ENCODE peak calls at places on chromosomes 13 and 19, in four cellular contexts. One of them, this sample, is unnamed.
A peak's percentile ranks its signal among the peaks of the same experiment; 100 is the strongest.

GRCh38 chr19:33214621-33215020 is 11.0 kb downstream of the SLC7A10 start:
- DNase-seq in MG63: no peak
- DNase-seq in brain microvascular endothelial cell: peak; percentile 24
- DNase-seq in fibroblast of lung: peak; percentile 26
- DNase-seq in this sample: peak; percentile 89

GRCh38 chr13:41098761-41099160 is 33.8 kb downstream of the KBTBD6 start:
- DNase-seq in MG63: no peak
- DNase-seq in brain microvascular endothelial cell: no peak
- DNase-seq in fibroblast of lung: no peak
- DNase-seq in this sample: no peak

GRCh38 chr13:74128171-74128767 is 5.9 kb downstream of the KLF12 start:
- DNase-seq in MG63: peak; percentile 4
- DNase-seq in brain microvascular endothelial cell: peak; percentile 71
- DNase-seq in fibroblast of lung: no peak
- DNase-seq in this sample: no peak

GRCh38 chr13:102799544-102800144 is 725 bp downstream of the BIVM start:
- DNase-seq in MG63: peak; percentile 54
- DNase-seq in brain microvascular endothelial cell: peak; percentile 14
- DNase-seq in fibroblast of lung: peak; percentile 30
- DNase-seq in this sample: peak; percentile 61

GRCh38 chr13:110163020-110163658 is 143.8 kb downstream of the COL4A1 start:
- DNase-seq in MG63: no peak
- DNase-seq in brain microvascular endothelial cell: no peak
- DNase-seq in fibroblast of lung: peak; percentile 7
- DNase-seq in this sample: no peak

GRCh38 chr13:50320297-50320862 is 305.1 kb downstream of the KCNRG start:
- DNase-seq in MG63: no peak
- DNase-seq in brain microvascular endothelial cell: peak; percentile 33
- DNase-seq in fibroblast of lung: peak; percentile 66
- DNase-seq in this sample: no peak

GRCh38 chr19:10694706-10695105 is 6.5 kb upstream of the QTRT1 start:
- DNase-seq in MG63: no peak
- DNase-seq in brain microvascular endothelial cell: no peak
- DNase-seq in fibroblast of lung: no peak
- DNase-seq in this sample: peak; percentile 52

GRCh38 chr19:49200238-49200862 is 42.8 kb downstream of the TRPM4 start:
- DNase-seq in MG63: no peak
- DNase-seq in brain microvascular endothelial cell: no peak
- DNase-seq in fibroblast of lung: no peak
- DNase-seq in this sample: peak; percentile 85

GRCh38 chr13:99677388-99677951 is 176.2 kb downstream of the TM9SF2 start:
- DNase-seq in MG63: no peak
- DNase-seq in brain microvascular endothelial cell: no peak
- DNase-seq in fibroblast of lung: peak; percentile 28
- DNase-seq in this sample: no peak

GRCh38 chr13:42047561-42048322 is 706 bp upstream of the DGKH start:
- DNase-seq in MG63: peak; percentile 72
- DNase-seq in brain microvascular endothelial cell: peak; percentile 43
- DNase-seq in fibroblast of lung: peak; percentile 73
- DNase-seq in this sample: peak; percentile 71

GRCh38 chr13:113859311-113860050 is 4.4 kb downstream of the GAS6 start:
- DNase-seq in MG63: no peak
- DNase-seq in brain microvascular endothelial cell: no peak
- DNase-seq in fibroblast of lung: no peak
- DNase-seq in this sample: no peak

GRCh38 chr13:25168800-25169199 is 3.3 kb downstream of the AMER2 start:
- DNase-seq in MG63: no peak
- DNase-seq in brain microvascular endothelial cell: no peak
- DNase-seq in fibroblast of lung: no peak
- DNase-seq in this sample: no peak

GRCh38 chr13:50911051-50911690 is 1.6 kb downstream of the RNASEH2B start:
- DNase-seq in MG63: no peak
- DNase-seq in brain microvascular endothelial cell: no peak
- DNase-seq in fibroblast of lung: peak; percentile 31
- DNase-seq in this sample: no peak

GRCh38 chr13:23871616-23872220 is 17.5 kb downstream of the MIPEP start:
- DNase-seq in MG63: no peak
- DNase-seq in brain microvascular endothelial cell: no peak
- DNase-seq in fibroblast of lung: peak; percentile 76
- DNase-seq in this sample: peak; percentile 17

GRCh38 chr13:103349664-103350063 is 283.4 kb upstream of the SLC10A2 start:
- DNase-seq in MG63: no peak
- DNase-seq in brain microvascular endothelial cell: no peak
- DNase-seq in fibroblast of lung: no peak
- DNase-seq in this sample: no peak

GRCh38 chr13:30179547-30180256 is 127.6 kb downstream of the KATNAL1 start:
- DNase-seq in MG63: no peak
- DNase-seq in brain microvascular endothelial cell: no peak
- DNase-seq in fibroblast of lung: no peak
- DNase-seq in this sample: no peak

GRCh38 chr13:46801831-46802230 is 4.9 kb upstream of the ESD start:
- DNase-seq in MG63: no peak
- DNase-seq in brain microvascular endothelial cell: no peak
- DNase-seq in fibroblast of lung: no peak
- DNase-seq in this sample: no peak

GRCh38 chr19:16073988-16074387 is 2.3 kb upstream of the TPM4 start:
- DNase-seq in MG63: no peak
- DNase-seq in brain microvascular endothelial cell: no peak
- DNase-seq in fibroblast of lung: no peak
- DNase-seq in this sample: no peak

GRCh38 chr19:43538922-43539321 is 5.9 kb downstream of the ZNF575 start:
- DNase-seq in MG63: no peak
- DNase-seq in brain microvascular endothelial cell: no peak
- DNase-seq in fibroblast of lung: no peak
- DNase-seq in this sample: no peak

DNA sequence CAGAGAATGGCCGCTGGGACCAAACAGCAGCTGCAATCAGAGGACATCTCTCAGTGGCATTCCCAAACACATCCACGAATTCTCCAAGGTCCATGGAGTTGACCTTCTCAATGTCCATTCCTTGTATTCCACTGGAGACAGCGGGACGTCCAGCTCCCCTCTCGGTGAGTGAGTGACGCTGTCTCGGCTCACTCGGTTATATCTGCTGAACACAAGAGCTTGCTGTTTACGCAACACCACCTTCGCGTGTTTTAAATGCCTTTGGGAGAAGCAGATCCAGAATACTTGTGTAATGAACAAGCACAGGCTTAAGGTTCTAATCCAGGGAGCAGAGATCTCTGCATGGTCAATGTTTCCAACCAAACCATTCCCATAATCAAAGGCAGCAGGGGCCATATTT is at the start of gene URAD:
- DNase-seq in MG63: no peak
- DNase-seq in brain microvascular endothelial cell: no peak
- DNase-seq in fibroblast of lung: no peak
- DNase-seq in this sample: no peak
- H3K27me3 ChIP-seq in MG63: no peaks in the 10 kb centered on the region
- H3K27me3 ChIP-seq in brain microvascular endothelial cell: peaks cover 9% of the 10 kb centered on the region
- H3K27me3 ChIP-seq in fibroblast of lung: no peaks in the 10 kb centered on the region
- H3K27me3 ChIP-seq in this sample: peaks cover 16% of the 10 kb centered on the region

GRCh38 chr13:49235856-49236431 is 11.8 kb upstream of the CDADC1 start:
- DNase-seq in MG63: no peak
- DNase-seq in brain microvascular endothelial cell: no peak
- DNase-seq in fibroblast of lung: no peak
- DNase-seq in this sample: no peak

GRCh38 chr13:49234741-49235140 is 13.0 kb upstream of the CDADC1 start:
- DNase-seq in MG63: no peak
- DNase-seq in brain microvascular endothelial cell: no peak
- DNase-seq in fibroblast of lung: no peak
- DNase-seq in this sample: no peak

GRCh38 chr13:49240017-49240416 is 7.7 kb upstream of the CDADC1 start:
- DNase-seq in MG63: peak; percentile 14
- DNase-seq in brain microvascular endothelial cell: peak; percentile 33
- DNase-seq in fibroblast of lung: peak; percentile 60
- DNase-seq in this sample: peak; percentile 28

GRCh38 chr13:49241296-49241695 is 6.4 kb upstream of the CDADC1 start:
- DNase-seq in MG63: no peak
- DNase-seq in brain microvascular endothelial cell: no peak
- DNase-seq in fibroblast of lung: no peak
- DNase-seq in this sample: no peak

GRCh38 chr13:49238621-49239020 is 9.1 kb upstream of the CDADC1 start:
- DNase-seq in MG63: no peak
- DNase-seq in brain microvascular endothelial cell: no peak
- DNase-seq in fibroblast of lung: no peak
- DNase-seq in this sample: no peak
- H3K27me3 ChIP-seq in MG63: no peaks in the 10 kb centered on the region
- H3K27me3 ChIP-seq in brain microvascular endothelial cell: no peaks in the 10 kb centered on the region
- H3K27me3 ChIP-seq in fibroblast of lung: no peaks in the 10 kb centered on the region
- H3K27me3 ChIP-seq in this sample: no peaks in the 10 kb centered on the region

GRCh38 chr19:1685046-1685445 is 32.6 kb upstream of the TCF3 start:
- DNase-seq in MG63: no peak
- DNase-seq in brain microvascular endothelial cell: no peak
- DNase-seq in fibroblast of lung: no peak
- DNase-seq in this sample: peak; percentile 28
- H3K27me3 ChIP-seq in MG63: peaks cover 25% of the 10 kb centered on the region
- H3K27me3 ChIP-seq in brain microvascular endothelial cell: peaks cover 11% of the 10 kb centered on the region
- H3K27me3 ChIP-seq in fibroblast of lung: peaks cover 4% of the 10 kb centered on the region
- H3K27me3 ChIP-seq in this sample: peaks cover 18% of the 10 kb centered on the region

DNA sequence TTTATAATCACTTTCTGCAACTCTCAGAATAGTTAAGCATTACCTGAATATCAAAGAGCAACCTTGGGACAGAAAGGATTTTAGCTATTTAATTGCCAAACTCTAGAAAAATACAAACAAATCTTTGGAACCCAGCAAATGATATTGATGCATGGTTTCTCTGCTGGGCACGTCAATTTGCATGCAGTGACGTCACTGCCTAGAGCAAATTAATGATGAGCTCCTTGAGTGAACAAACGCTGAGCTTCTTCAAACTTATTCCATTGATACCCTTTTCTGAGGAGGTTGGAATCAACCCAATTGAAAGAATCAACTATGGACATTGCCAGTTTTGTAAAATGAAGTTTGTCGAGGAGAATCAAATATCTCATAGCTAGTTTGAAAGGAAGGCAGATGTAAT is 259.9 kb upstream of the SOX21 start:
- DNase-seq in MG63: no peak
- DNase-seq in brain microvascular endothelial cell: no peak
- DNase-seq in fibroblast of lung: no peak
- DNase-seq in this sample: no peak
- H3K27me3 ChIP-seq in MG63: peaks cover 37% of the 10 kb centered on the region
- H3K27me3 ChIP-seq in brain microvascular endothelial cell: peaks cover 10% of the 10 kb centered on the region
- H3K27me3 ChIP-seq in fibroblast of lung: peaks cover 18% of the 10 kb centered on the region
- H3K27me3 ChIP-seq in this sample: peaks cover 14% of the 10 kb centered on the region

DNA sequence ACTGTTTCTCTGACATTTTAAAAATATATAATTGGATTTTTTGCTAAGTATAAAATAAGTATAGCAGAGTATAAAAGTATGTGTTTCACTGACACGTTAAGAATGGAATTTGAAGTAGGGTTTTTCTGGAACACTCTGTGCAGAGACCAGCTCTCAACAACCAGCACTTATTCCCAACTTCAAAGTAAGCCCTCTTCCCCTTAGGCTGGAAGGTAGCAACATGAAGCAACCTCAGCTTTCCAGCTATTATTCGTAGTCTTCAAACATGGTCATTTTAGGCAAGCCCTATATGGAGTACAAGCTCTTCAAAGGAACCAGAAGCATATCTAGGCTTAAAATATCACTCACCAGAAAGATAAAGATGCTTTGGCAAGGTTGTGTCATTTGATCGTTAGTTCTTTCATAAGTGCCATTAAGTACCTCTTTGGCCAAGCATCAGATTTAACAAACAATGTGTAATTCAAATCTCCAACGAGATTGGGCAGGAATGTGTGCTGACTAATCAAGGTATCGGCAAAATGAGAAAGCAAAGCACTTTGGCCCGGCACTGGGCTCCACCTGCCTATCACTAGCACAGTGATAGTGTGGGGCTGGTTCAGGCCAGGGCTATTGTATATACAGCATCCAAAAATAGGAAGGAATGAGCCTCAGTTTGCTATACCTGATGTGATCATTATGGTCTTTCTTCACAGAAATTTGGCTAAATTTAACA is 95.9 kb upstream of the FREM2 start:
- DNase-seq in MG63: no peak
- DNase-seq in brain microvascular endothelial cell: no peak
- DNase-seq in fibroblast of lung: no peak
- DNase-seq in this sample: no peak
- H3K27me3 ChIP-seq in MG63: no peaks in the 10 kb centered on the region
- H3K27me3 ChIP-seq in brain microvascular endothelial cell: no peaks in the 10 kb centered on the region
- H3K27me3 ChIP-seq in fibroblast of lung: peaks cover 2% of the 10 kb centered on the region
- H3K27me3 ChIP-seq in this sample: no peaks in the 10 kb centered on the region

GRCh38 chr19:18605196-18605545 is 1.4 kb downstream of the CRLF1 start:
- DNase-seq in MG63: no peak
- DNase-seq in brain microvascular endothelial cell: no peak
- DNase-seq in fibroblast of lung: no peak
- DNase-seq in this sample: peak; percentile 81
- H3K27me3 ChIP-seq in MG63: peaks cover 27% of the 10 kb centered on the region
- H3K27me3 ChIP-seq in brain microvascular endothelial cell: peaks cover 61% of the 10 kb centered on the region
- H3K27me3 ChIP-seq in fibroblast of lung: peaks cover 54% of the 10 kb centered on the region
- H3K27me3 ChIP-seq in this sample: peaks cover 74% of the 10 kb centered on the region

DNA sequence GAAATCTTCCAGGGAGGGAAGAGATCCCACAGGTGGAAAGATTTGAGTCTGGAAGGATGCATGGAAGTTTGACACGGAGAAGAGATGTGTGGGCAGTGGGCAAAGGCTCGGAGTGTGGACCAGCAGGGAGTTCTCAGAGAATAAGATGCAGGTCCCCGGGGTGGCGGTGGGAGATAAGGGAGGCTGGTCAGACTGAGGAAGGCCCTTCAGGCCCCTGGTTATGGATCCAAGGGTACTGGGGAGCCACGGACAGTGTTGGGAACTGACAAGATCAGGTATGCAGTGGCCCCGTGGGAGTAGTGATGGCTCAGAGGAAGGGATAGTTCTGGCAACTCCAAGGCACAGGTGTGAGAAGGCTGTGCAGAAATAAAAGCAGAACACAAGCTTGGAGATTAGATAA is 2.5 kb downstream of the CAMSAP3 start:
- DNase-seq in MG63: no peak
- DNase-seq in brain microvascular endothelial cell: no peak
- DNase-seq in fibroblast of lung: no peak
- DNase-seq in this sample: peak; percentile 19
- H3K27me3 ChIP-seq in MG63: peaks cover 69% of the 10 kb centered on the region
- H3K27me3 ChIP-seq in brain microvascular endothelial cell: peaks cover 20% of the 10 kb centered on the region
- H3K27me3 ChIP-seq in fibroblast of lung: peaks cover 21% of the 10 kb centered on the region
- H3K27me3 ChIP-seq in this sample: peaks cover 13% of the 10 kb centered on the region